ENCODE peak calls at places on chromosomes 16 and 17, in eight cellular contexts. J, R, O, B, Q, D, U and E are unnamed samples.

GRCh38 chr16:86498661-86499493 is 11.4 kb upstream of the FOXF1 start:
- DNase-seq in J (no peak), R (no peak), O (peak), B (peak), Q (no peak), D (no peak), U (no peak), E (no peak)

GRCh38 chr16:56732832-56733231 is 2.9 kb downstream of the NUP93 start:
- DNase-seq in J (no peak), R (no peak), O (no peak), B (no peak), Q (peak), D (no peak), U (no peak), E (no peak)

GRCh38 chr16:78183886-78184553 is 84.6 kb downstream of the WWOX start:
- DNase-seq in J (no peak), R (no peak), O (no peak), B (no peak), Q (no peak), D (no peak), U (peak), E (peak)

GRCh38 chr17:33981713-33982601 is 273.1 kb upstream of the CCL2 start:
- DNase-seq in J (no peak), R (no peak), O (no peak), B (no peak), Q (no peak), D (no peak), U (no peak), E (no peak)

GRCh38 chr16:88960516-88960915 is 16.5 kb downstream of the CBFA2T3 start:
- DNase-seq in J (no peak), R (no peak), O (no peak), B (no peak), Q (no peak), D (no peak), U (no peak), E (no peak)

GRCh38 chr17:83092931-83093330 is 13.5 kb downstream of the METRNL start:
- DNase-seq in J (no peak), R (no peak), O (no peak), B (no peak), Q (no peak), D (no peak), U (no peak), E (no peak)

GRCh38 chr17:39640493-39641118 is 3.7 kb downstream of the STARD3 start:
- DNase-seq in J (no peak), R (no peak), O (no peak), B (no peak), Q (no peak), D (no peak), U (no peak), E (no peak)

GRCh38 chr17:36485805-36486203 is 677 bp upstream of the ZNHIT3 start:
- DNase-seq in J (no peak), R (no peak), O (peak), B (no peak), Q (no peak), D (no peak), U (no peak), E (peak)

GRCh38 chr17:76546556-76547182 is 6.8 kb downstream of the PRCD start:
- DNase-seq in J (no peak), R (peak), O (no peak), B (peak), Q (no peak), D (no peak), U (no peak), E (peak)

GRCh38 chr16:75099738-75100615 is 16.6 kb downstream of the LDHD start:
- DNase-seq in J (no peak), R (no peak), O (no peak), B (no peak), Q (no peak), D (no peak), U (no peak), E (no peak)

GRCh38 chr16:28930652-28931051 is 1.1 kb upstream of the CD19 start:
- DNase-seq in J (no peak), R (no peak), O (peak), B (no peak), Q (peak), D (no peak), U (no peak), E (no peak)

GRCh38 chr17:82779541-82779940 is 27.7 kb downstream of the TBCD start:
- DNase-seq in J (no peak), R (no peak), O (no peak), B (no peak), Q (no peak), D (no peak), U (no peak), E (no peak)

DNA sequence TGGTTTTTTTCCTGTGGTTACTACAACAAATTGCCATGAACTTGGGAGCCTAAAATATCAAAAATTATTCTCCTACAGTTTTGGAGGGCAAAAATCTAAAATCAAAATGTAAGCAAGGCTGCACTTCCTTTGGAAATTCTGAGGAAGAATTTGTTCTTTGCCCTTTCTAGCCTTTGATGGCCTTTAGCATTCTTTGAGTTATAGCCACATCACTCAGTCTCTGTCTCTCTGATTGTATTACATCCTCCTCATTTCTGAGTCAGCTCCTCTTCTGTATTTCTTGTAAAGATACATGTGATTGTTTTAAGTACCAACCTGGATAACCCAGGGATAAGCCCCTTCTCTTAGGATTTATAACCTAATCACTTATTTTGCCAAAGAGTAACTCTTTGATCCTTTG is 282.0 kb downstream of the BCAS3 start:
- DNase-seq in J (no peak), R (no peak), O (no peak), B (no peak), Q (no peak), D (no peak), U (no peak), E (no peak)
- H3K4me2 ChIP-seq in J (no peak), R (no peak), O (no peak), B (no peak), Q (no peak), D (peak), U (no peak), E (no peak)

GRCh38 chr17:79113699-79114098 is 39.1 kb downstream of the ENGASE start:
- DNase-seq in J (no peak), R (no peak), O (no peak), B (no peak), Q (no peak), D (no peak), U (no peak), E (no peak)
- H3K4me2 ChIP-seq in J (no peak), R (no peak), O (no peak), B (no peak), Q (no peak), D (no peak), U (no peak), E (no peak)

DNA sequence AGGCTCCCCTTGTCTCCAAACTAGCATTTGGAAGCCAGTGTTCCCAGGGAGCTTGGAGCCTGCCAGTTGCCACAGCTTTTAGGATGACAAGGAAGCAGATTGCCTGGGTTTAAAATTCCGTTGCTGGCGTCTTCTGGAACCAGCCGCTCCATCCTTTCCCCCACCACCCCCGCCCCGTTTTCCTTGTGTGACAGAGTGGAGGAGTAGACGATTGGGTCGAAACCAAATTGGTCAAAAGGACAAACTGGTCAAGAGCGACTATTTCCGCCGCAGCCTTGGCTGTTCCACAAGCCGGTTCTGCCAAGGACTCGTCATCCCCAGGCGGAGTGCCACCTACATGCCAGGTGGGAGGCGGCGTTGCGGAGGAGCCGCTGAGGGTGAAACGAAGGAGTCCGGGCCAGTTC is 91.1 kb downstream of the RPA1 start:
- DNase-seq in J (no peak), R (no peak), O (no peak), B (no peak), Q (no peak), D (no peak), U (no peak), E (no peak)
- H3K4me2 ChIP-seq in J (no peak), R (no peak), O (no peak), B (no peak), Q (no peak), D (no peak), U (no peak), E (no peak)

GRCh38 chr17:75019710-75020109 is 7.2 kb downstream of the MRPL58 start:
- DNase-seq in J (no peak), R (no peak), O (no peak), B (no peak), Q (no peak), D (no peak), U (no peak), E (no peak)

GRCh38 chr17:75019146-75019545 is 6.7 kb downstream of the MRPL58 start:
- DNase-seq in J (no peak), R (no peak), O (no peak), B (no peak), Q (no peak), D (no peak), U (no peak), E (no peak)

GRCh38 chr17:75020331-75021110 is 8.1 kb downstream of the MRPL58 start:
- DNase-seq in J (no peak), R (no peak), O (no peak), B (no peak), Q (no peak), D (no peak), U (no peak), E (no peak)

GRCh38 chr17:75030161-75030560 is 16.6 kb downstream of the ATP5PD start:
- DNase-seq in J (no peak), R (no peak), O (no peak), B (no peak), Q (no peak), D (no peak), U (no peak), E (no peak)

DNA sequence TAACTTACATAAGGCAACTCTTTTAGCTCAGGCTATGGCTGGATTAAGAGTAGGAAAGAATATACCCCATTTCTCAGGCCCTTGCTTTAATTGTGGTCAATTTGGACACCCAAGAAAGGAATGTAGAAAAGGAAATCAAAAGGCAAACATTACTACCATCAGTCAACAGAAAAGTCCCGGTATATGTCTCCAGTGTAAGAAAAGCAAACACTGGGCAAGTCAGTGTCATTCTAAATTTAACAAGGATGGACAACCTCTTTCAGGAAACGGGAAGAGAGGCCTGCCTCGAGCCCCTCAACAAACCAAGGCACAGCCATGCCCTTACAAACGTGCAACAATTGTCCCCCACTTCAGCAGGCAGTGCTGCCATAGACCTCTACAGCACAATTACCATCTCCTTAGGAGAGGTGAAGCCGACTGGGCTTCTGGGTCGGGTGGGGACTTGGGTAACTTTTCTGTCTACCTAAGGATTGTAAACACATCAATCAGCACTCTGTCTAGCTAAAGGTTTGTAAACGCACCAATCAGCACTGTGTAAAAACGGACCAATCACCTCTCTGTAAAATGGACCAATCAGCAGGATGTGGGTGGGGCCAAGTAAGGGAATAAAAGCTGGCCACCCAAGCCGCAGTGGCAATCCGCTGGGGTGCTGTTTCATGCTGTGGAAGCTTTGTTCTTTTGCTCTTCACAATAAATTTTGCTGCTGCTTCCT is 12.4 kb downstream of the MRPL58 start:
- DNase-seq in J (no peak), R (peak), O (no peak), B (no peak), Q (no peak), D (no peak), U (no peak), E (no peak)
- H3K4me2 ChIP-seq in J (no peak), R (peak), O (no peak), B (no peak), Q (no peak), D (no peak), U (no peak), E (no peak)

GRCh38 chr17:80818871-80819270 is 172.8 kb upstream of the CHMP6 start:
- DNase-seq in J (no peak), R (no peak), O (no peak), B (no peak), Q (no peak), D (no peak), U (no peak), E (no peak)

GRCh38 chr17:80822021-80822699 is 169.5 kb upstream of the CHMP6 start:
- DNase-seq in J (no peak), R (no peak), O (no peak), B (no peak), Q (no peak), D (no peak), U (no peak), E (no peak)

GRCh38 chr17:80819422-80820164 is 172.0 kb upstream of the CHMP6 start:
- DNase-seq in J (no peak), R (no peak), O (no peak), B (no peak), Q (no peak), D (no peak), U (no peak), E (no peak)

GRCh38 chr17:80821546-80821945 is 170.1 kb upstream of the CHMP6 start:
- DNase-seq in J (no peak), R (no peak), O (no peak), B (no peak), Q (no peak), D (no peak), U (no peak), E (no peak)

GRCh38 chr17:80820331-80820730 is 171.3 kb upstream of the CHMP6 start:
- DNase-seq in J (no peak), R (no peak), O (peak), B (no peak), Q (no peak), D (no peak), U (peak), E (no peak)
- H3K4me2 ChIP-seq in J (no peak), R (no peak), O (no peak), B (no peak), Q (no peak), D (no peak), U (no peak), E (no peak)

DNA sequence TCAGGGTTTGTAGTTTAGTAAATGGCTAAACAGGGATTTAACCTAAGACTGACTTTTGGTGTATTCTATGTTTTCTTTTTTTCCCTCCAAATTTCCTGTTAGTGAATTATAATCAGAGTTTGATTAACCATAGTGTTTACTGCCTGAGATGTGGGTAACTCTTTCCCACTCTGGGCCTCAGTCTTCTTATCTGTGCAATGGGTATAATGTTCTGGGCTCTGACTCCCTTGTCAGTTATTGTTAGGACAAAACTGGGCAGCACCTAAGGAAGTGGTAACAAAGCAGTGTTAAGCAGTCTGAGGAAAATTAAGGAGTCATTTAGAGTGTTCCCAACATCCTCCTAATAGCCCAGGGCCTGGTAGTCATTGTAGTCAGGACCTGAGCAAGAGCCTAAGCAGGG is 206.4 kb upstream of the N4BP1 start:
- DNase-seq in J (no peak), R (no peak), O (no peak), B (no peak), Q (no peak), D (no peak), U (no peak), E (no peak)
- H3K4me2 ChIP-seq in J (no peak), R (no peak), O (no peak), B (no peak), Q (no peak), D (no peak), U (no peak), E (no peak)

DNA sequence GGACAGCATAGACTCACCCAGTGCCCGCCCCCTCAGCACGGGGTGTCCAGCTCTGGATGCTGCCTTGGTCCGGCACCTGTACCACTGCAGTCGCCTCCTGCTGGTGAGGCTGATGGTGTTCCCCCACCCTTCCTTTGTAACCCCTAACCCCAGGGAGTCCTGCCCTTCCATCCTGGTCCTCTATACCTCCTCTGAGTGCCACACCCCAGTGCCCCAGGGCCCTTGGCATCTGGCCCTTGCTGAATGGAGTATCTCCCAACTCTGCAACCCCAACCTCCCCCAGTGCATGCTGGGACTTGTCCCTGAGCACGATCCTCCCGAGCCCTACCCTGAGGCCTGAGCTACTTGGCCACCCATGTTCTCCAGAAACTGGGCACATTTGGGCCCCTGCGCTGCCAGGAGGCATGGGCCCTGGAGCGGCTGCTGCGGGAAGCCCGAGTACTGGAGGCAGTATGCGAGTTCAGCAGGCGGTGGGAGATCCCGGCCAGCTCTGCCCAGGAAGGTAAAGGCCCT is 15.8 kb downstream of the RIPOR1 start:
- DNase-seq in J (no peak), R (no peak), O (no peak), B (no peak), Q (no peak), D (no peak), U (no peak), E (no peak)
- H3K4me2 ChIP-seq in J (no peak), R (no peak), O (no peak), B (no peak), Q (no peak), D (no peak), U (no peak), E (no peak)

DNA sequence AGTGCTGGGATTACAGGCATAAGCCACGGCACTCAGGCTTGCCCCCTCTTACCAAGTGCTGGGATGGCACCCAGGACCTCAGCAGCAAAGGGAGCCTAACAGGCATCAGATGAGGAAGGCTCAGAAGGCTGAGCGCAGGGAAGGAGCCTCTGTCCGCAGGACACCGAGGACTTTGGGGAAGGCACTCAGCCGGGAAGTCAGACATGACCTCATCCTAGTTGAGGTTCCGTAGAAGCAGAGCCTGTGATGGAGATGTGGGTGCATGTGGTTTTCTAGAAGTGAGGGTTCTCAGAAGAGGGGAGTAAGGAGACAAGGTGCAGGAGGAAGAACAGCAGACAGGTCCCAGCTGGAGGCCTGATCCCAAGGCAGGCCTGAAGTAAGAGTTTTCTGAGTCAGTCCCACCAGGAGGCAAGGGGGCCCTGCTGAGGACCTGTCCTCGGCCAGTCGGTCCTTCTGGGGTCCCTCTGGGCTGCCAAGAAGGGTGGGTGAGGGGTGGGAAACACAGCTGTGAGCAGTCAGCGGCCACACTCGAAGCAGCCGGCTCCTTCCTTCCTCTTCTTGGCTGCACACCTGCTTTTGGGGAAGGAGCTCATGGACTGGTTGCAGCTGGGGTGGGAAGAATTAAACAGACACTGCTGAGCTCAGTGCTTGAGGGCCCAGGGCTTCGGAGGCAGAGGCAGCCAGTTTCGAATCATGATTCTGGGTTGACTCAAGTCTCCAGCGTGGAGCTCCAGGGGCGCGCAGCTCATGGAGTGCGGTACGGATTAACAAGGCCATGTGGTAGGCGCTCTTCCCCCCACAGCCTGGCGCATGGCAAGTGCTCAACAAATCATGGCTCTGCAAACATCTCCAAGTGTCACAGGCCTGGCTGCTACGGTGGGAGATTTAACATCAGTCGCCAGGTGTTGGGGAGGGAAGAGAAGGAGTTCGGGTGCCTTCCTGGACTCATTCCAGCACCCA is 38.9 kb upstream of the SNN start:
- DNase-seq in J (no peak), R (no peak), O (no peak), B (peak), Q (no peak), D (no peak), U (no peak), E (no peak)
- H3K4me2 ChIP-seq in J (no peak), R (no peak), O (no peak), B (no peak), Q (no peak), D (no peak), U (no peak), E (no peak)

DNA sequence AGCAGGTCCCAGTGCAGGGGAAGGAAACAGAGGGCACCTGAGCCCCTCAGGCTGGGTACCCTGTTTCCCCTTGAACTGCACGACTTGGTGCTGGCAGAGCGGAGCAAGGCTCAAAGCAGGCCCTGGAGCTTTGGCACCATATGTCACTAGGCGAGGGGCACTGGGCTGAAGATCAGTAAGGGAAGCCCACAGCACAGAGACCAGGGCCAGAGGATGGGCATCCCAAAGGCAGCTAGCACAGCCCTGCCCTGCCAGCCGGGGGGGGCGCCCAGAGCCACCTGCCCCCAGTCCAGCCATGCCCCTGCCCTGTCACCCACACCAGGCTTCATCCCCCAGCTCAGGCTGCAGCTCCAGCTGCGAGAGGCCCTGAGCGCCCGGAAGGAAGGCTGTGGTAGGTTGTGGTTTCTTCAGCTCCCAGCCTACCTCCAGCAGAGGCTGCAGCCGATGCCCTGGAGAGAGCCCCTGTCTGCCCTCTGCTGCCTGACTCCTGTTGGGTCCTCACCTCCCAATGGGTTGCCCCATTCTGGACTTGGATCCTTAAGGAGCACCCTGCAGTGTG is 10.9 kb downstream of the NHERF1 start:
- DNase-seq in J (no peak), R (no peak), O (no peak), B (no peak), Q (no peak), D (no peak), U (no peak), E (no peak)
- H3K4me2 ChIP-seq in J (peak), R (peak), O (peak), B (no peak), Q (peak), D (peak), U (peak), E (no peak)